ENCODE peak calls at places on chromosomes 2 and 18, in ten cellular contexts. One of them, this sample, is unnamed.

GRCh38 chr2:37244017-37244416 is 12.6 kb downstream of the NDUFAF7 start:
- DNase-seq in GM23248: no peak
- DNase-seq in PC-3: no peak
- DNase-seq in fibroblast of lung: no peak
- DNase-seq in K562: no peak
- DNase-seq in IMR-90: no peak
- DNase-seq in Karpas-422: no peak
- DNase-seq in OCI-LY7: no peak
- DNase-seq in mesenchymal stem cell: no peak
- DNase-seq in PC-9: no peak
- DNase-seq in this sample: no peak

GRCh38 chr2:150424361-150424760 is 63.1 kb downstream of the RND3 start:
- DNase-seq in GM23248: no peak
- DNase-seq in PC-3: no peak
- DNase-seq in fibroblast of lung: peak
- DNase-seq in K562: no peak
- DNase-seq in IMR-90: no peak
- DNase-seq in Karpas-422: no peak
- DNase-seq in OCI-LY7: no peak
- DNase-seq in mesenchymal stem cell: peak
- DNase-seq in PC-9: no peak
- DNase-seq in this sample: no peak

GRCh38 chr2:239801404-239802100 is 223.6 kb downstream of the NDUFA10 start:
- DNase-seq in GM23248: no peak
- DNase-seq in PC-3: no peak
- DNase-seq in fibroblast of lung: no peak
- DNase-seq in K562: no peak
- DNase-seq in IMR-90: no peak
- DNase-seq in Karpas-422: no peak
- DNase-seq in OCI-LY7: no peak
- DNase-seq in mesenchymal stem cell: no peak
- DNase-seq in PC-9: no peak
- DNase-seq in this sample: no peak

GRCh38 chr18:44682871-44683221 is 2.2 kb downstream of the SETBP1 start:
- DNase-seq in GM23248: no peak
- DNase-seq in PC-3: peak
- DNase-seq in fibroblast of lung: peak
- DNase-seq in K562: no peak
- DNase-seq in IMR-90: no peak
- DNase-seq in Karpas-422: no peak
- DNase-seq in OCI-LY7: no peak
- DNase-seq in mesenchymal stem cell: peak
- DNase-seq in PC-9: peak
- DNase-seq in this sample: no peak

GRCh38 chr2:28713582-28714292 is 37.9 kb upstream of the PPP1CB start:
- DNase-seq in GM23248: peak
- DNase-seq in PC-3: peak
- DNase-seq in fibroblast of lung: peak
- DNase-seq in K562: peak
- DNase-seq in IMR-90: peak
- DNase-seq in Karpas-422: no peak
- DNase-seq in OCI-LY7: no peak
- DNase-seq in mesenchymal stem cell: peak
- DNase-seq in PC-9: no peak
- DNase-seq in this sample: no peak

GRCh38 chr2:72995420-72996151 is 75.9 kb downstream of the SFXN5 start:
- DNase-seq in GM23248: no peak
- DNase-seq in PC-3: no peak
- DNase-seq in fibroblast of lung: no peak
- DNase-seq in K562: no peak
- DNase-seq in IMR-90: no peak
- DNase-seq in Karpas-422: no peak
- DNase-seq in OCI-LY7: no peak
- DNase-seq in mesenchymal stem cell: no peak
- DNase-seq in PC-9: no peak
- DNase-seq in this sample: no peak

GRCh38 chr2:36507408-36507812 is 90.6 kb downstream of the FEZ2 start:
- DNase-seq in GM23248: peak
- DNase-seq in PC-3: peak
- DNase-seq in fibroblast of lung: peak
- DNase-seq in K562: peak
- DNase-seq in IMR-90: peak
- DNase-seq in Karpas-422: peak
- DNase-seq in OCI-LY7: peak
- DNase-seq in mesenchymal stem cell: peak
- DNase-seq in PC-9: peak
- DNase-seq in this sample: peak

GRCh38 chr2:56008661-56009411 is 85.3 kb upstream of the EFEMP1 start:
- DNase-seq in GM23248: peak
- DNase-seq in PC-3: peak
- DNase-seq in fibroblast of lung: peak
- DNase-seq in K562: no peak
- DNase-seq in IMR-90: peak
- DNase-seq in Karpas-422: no peak
- DNase-seq in OCI-LY7: peak
- DNase-seq in mesenchymal stem cell: peak
- DNase-seq in PC-9: no peak
- DNase-seq in this sample: no peak

GRCh38 chr2:223744580-223744979 is 92.8 kb downstream of the AP1S3 start:
- DNase-seq in GM23248: no peak
- DNase-seq in PC-3: no peak
- DNase-seq in fibroblast of lung: peak
- DNase-seq in K562: peak
- DNase-seq in IMR-90: peak
- DNase-seq in Karpas-422: no peak
- DNase-seq in OCI-LY7: no peak
- DNase-seq in mesenchymal stem cell: peak
- DNase-seq in PC-9: no peak
- DNase-seq in this sample: no peak

GRCh38 chr2:164069542-164069941 is 333.7 kb upstream of the FIGN start:
- DNase-seq in GM23248: no peak
- DNase-seq in PC-3: no peak
- DNase-seq in fibroblast of lung: no peak
- DNase-seq in K562: no peak
- DNase-seq in IMR-90: no peak
- DNase-seq in Karpas-422: no peak
- DNase-seq in OCI-LY7: no peak
- DNase-seq in mesenchymal stem cell: no peak
- DNase-seq in PC-9: no peak
- DNase-seq in this sample: no peak

GRCh38 chr2:188032786-188033185 is 258.9 kb upstream of the GULP1 start:
- DNase-seq in GM23248: no peak
- DNase-seq in PC-3: no peak
- DNase-seq in fibroblast of lung: no peak
- DNase-seq in K562: no peak
- DNase-seq in IMR-90: no peak
- DNase-seq in Karpas-422: no peak
- DNase-seq in OCI-LY7: no peak
- DNase-seq in mesenchymal stem cell: no peak
- DNase-seq in PC-9: no peak
- DNase-seq in this sample: no peak

GRCh38 chr2:61786876-61787275 is 67.0 kb downstream of the FAM161A start:
- DNase-seq in GM23248: no peak
- DNase-seq in PC-3: no peak
- DNase-seq in fibroblast of lung: no peak
- DNase-seq in K562: no peak
- DNase-seq in IMR-90: no peak
- DNase-seq in Karpas-422: no peak
- DNase-seq in OCI-LY7: no peak
- DNase-seq in mesenchymal stem cell: no peak
- DNase-seq in PC-9: no peak
- DNase-seq in this sample: no peak

GRCh38 chr2:54579682-54580349 is 123.7 kb downstream of the SPTBN1 start:
- DNase-seq in GM23248: no peak
- DNase-seq in PC-3: peak
- DNase-seq in fibroblast of lung: no peak
- DNase-seq in K562: no peak
- DNase-seq in IMR-90: no peak
- DNase-seq in Karpas-422: peak
- DNase-seq in OCI-LY7: peak
- DNase-seq in mesenchymal stem cell: no peak
- DNase-seq in PC-9: no peak
- DNase-seq in this sample: no peak

GRCh38 chr2:54577944-54578667 is 122.0 kb downstream of the SPTBN1 start:
- DNase-seq in GM23248: no peak
- DNase-seq in PC-3: no peak
- DNase-seq in fibroblast of lung: no peak
- DNase-seq in K562: no peak
- DNase-seq in IMR-90: no peak
- DNase-seq in Karpas-422: no peak
- DNase-seq in OCI-LY7: no peak
- DNase-seq in mesenchymal stem cell: no peak
- DNase-seq in PC-9: no peak
- DNase-seq in this sample: no peak

GRCh38 chr2:54579061-54579681 is 123.0 kb downstream of the SPTBN1 start:
- DNase-seq in GM23248: no peak
- DNase-seq in PC-3: no peak
- DNase-seq in fibroblast of lung: no peak
- DNase-seq in K562: no peak
- DNase-seq in IMR-90: no peak
- DNase-seq in Karpas-422: no peak
- DNase-seq in OCI-LY7: no peak
- DNase-seq in mesenchymal stem cell: no peak
- DNase-seq in PC-9: no peak
- DNase-seq in this sample: no peak

GRCh38 chr2:54577035-54577434 is 120.9 kb downstream of the SPTBN1 start:
- DNase-seq in GM23248: no peak
- DNase-seq in PC-3: no peak
- DNase-seq in fibroblast of lung: no peak
- DNase-seq in K562: no peak
- DNase-seq in IMR-90: no peak
- DNase-seq in Karpas-422: no peak
- DNase-seq in OCI-LY7: no peak
- DNase-seq in mesenchymal stem cell: no peak
- DNase-seq in PC-9: no peak
- DNase-seq in this sample: no peak

DNA sequence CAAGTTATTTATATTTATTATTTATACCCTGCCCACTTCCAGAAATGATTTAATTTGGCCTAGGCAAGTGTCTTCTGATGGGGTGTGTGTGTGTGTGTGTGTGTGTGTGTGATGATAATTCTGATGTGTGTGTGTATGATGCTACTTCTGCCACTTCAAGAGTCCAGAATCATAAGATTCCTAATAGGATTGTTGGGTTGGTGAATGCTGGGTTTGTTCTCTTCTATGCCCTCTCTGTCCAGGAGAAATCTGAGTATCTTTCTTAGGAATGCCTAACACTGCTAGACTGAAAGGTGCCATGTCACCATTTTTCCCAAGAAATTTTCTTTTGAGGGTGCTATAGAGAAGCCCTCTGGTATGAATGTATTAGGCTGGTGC is 122.5 kb downstream of the SPTBN1 start:
- DNase-seq in GM23248: no peak
- DNase-seq in PC-3: no peak
- DNase-seq in fibroblast of lung: no peak
- DNase-seq in K562: no peak
- DNase-seq in IMR-90: no peak
- DNase-seq in Karpas-422: no peak
- DNase-seq in OCI-LY7: no peak
- DNase-seq in mesenchymal stem cell: no peak
- DNase-seq in PC-9: no peak
- DNase-seq in this sample: no peak
- H3K4me2 ChIP-seq in GM23248: no peak
- H3K4me2 ChIP-seq in PC-3: peak
- H3K4me2 ChIP-seq in fibroblast of lung: no peak
- H3K4me2 ChIP-seq in K562: no peak
- H3K4me2 ChIP-seq in IMR-90: no peak
- H3K4me2 ChIP-seq in Karpas-422: no peak
- H3K4me2 ChIP-seq in OCI-LY7: peak
- H3K4me2 ChIP-seq in mesenchymal stem cell: no peak
- H3K4me2 ChIP-seq in PC-9: no peak
- H3K4me2 ChIP-seq in this sample: no peak

DNA sequence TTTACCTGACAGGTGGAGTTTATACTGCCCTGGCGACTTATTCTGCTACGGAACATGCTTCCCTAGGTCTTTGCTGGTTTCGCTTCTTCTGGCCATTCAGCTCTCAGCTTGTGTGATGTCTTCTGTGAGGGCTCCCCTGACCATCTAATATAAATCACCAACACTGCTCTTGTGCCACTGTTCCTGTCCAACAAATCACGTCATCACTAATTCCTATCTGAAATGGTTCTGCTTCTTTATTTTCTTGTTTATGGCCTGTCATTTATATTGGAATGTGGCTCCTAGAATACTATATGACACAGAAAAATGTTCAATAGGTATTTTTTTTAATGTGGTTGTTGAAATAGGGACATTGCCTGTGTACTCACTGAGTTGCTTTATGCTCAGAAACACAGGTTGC is 171.5 kb downstream of the CD8B2 start:
- DNase-seq in GM23248: no peak
- DNase-seq in PC-3: no peak
- DNase-seq in fibroblast of lung: no peak
- DNase-seq in K562: no peak
- DNase-seq in IMR-90: no peak
- DNase-seq in Karpas-422: no peak
- DNase-seq in OCI-LY7: no peak
- DNase-seq in mesenchymal stem cell: no peak
- DNase-seq in PC-9: no peak
- DNase-seq in this sample: no peak
- H2AFZ ChIP-seq in GM23248: no peak
- H2AFZ ChIP-seq in PC-3: no peak
- H2AFZ ChIP-seq in fibroblast of lung: no peak
- H2AFZ ChIP-seq in K562: no peak
- H2AFZ ChIP-seq in IMR-90: no peak
- H2AFZ ChIP-seq in Karpas-422: no peak
- H2AFZ ChIP-seq in OCI-LY7: no peak
- H2AFZ ChIP-seq in mesenchymal stem cell: no peak
- H2AFZ ChIP-seq in PC-9: no peak
- H2AFZ ChIP-seq in this sample: no peak

DNA sequence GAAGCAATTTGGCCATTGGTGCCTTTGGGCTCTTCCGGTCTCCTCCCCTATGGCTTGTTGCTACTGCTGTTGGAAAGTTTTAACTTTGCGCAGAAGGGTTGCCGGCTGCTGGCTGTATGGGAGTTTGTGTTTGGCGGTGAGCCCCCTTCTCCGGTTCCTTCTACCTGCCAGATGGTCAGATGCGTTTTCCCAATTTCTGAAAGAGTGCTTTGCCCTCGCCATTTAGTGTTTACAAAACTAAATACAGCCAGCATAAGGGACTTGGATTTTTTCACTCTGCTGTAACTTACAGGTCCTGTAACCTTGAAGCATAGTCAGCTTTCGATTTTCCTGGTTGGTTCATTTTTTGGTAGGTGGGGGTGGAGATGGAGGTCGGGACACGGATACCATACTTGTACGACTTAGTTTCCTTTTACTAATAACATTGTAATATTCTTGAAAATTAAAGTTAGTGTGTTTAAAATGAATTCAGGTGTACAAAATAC is 604 bp downstream of the COQ10B start:
- DNase-seq in GM23248: no peak
- DNase-seq in PC-3: no peak
- DNase-seq in fibroblast of lung: peak
- DNase-seq in K562: peak
- DNase-seq in IMR-90: peak
- DNase-seq in Karpas-422: no peak
- DNase-seq in OCI-LY7: no peak
- DNase-seq in mesenchymal stem cell: no peak
- DNase-seq in PC-9: no peak
- DNase-seq in this sample: no peak
- H3K27ac ChIP-seq in GM23248: peak
- H3K27ac ChIP-seq in PC-3: peak
- H3K27ac ChIP-seq in fibroblast of lung: peak
- H3K27ac ChIP-seq in K562: peak
- H3K27ac ChIP-seq in IMR-90: peak
- H3K27ac ChIP-seq in Karpas-422: peak
- H3K27ac ChIP-seq in OCI-LY7: peak
- H3K27ac ChIP-seq in mesenchymal stem cell: peak
- H3K27ac ChIP-seq in PC-9: peak
- H3K27ac ChIP-seq in this sample: peak

GRCh38 chr2:15907461-15908324 is 32.7 kb upstream of the MYCN start:
- DNase-seq in GM23248: no peak
- DNase-seq in PC-3: no peak
- DNase-seq in fibroblast of lung: no peak
- DNase-seq in K562: no peak
- DNase-seq in IMR-90: no peak
- DNase-seq in Karpas-422: no peak
- DNase-seq in OCI-LY7: no peak
- DNase-seq in mesenchymal stem cell: no peak
- DNase-seq in PC-9: no peak
- DNase-seq in this sample: no peak
- H3K4me2 ChIP-seq in GM23248: no peak
- H3K4me2 ChIP-seq in PC-3: no peak
- H3K4me2 ChIP-seq in fibroblast of lung: no peak
- H3K4me2 ChIP-seq in K562: no peak
- H3K4me2 ChIP-seq in IMR-90: no peak
- H3K4me2 ChIP-seq in Karpas-422: no peak
- H3K4me2 ChIP-seq in OCI-LY7: no peak
- H3K4me2 ChIP-seq in mesenchymal stem cell: no peak
- H3K4me2 ChIP-seq in PC-9: no peak
- H3K4me2 ChIP-seq in this sample: no peak